ENCODE peak calls at places on chromosomes 2 and 18, in seven cellular contexts. One of them, this sample, is unnamed.

GRCh38 chr2:168222095-168222494 is 25.3 kb downstream of the STK39 start:
- DNase-seq in GM12878: no peak
- DNase-seq in SK-N-SH: no peak
- DNase-seq in H1: no peak
- DNase-seq in GM12892: no peak
- DNase-seq in K562: no peak
- DNase-seq in HepG2: no peak
- DNase-seq in this sample: no peak

GRCh38 chr2:18378020-18378653 is 182.3 kb downstream of the RDH14 start:
- DNase-seq in H1: peak
- DNase-seq in GM12892: no peak
- DNase-seq in HepG2: peak
- DNase-seq in K562: peak
- DNase-seq in GM12878: no peak
- DNase-seq in SK-N-SH: peak
- DNase-seq in this sample: peak

GRCh38 chr2:237743561-237744269 is 54.9 kb upstream of the RBM44 start:
- DNase-seq in K562: peak
- DNase-seq in GM12892: no peak
- DNase-seq in HepG2: peak
- DNase-seq in GM12878: no peak
- DNase-seq in SK-N-SH: no peak
- DNase-seq in H1: no peak
- DNase-seq in this sample: no peak

GRCh38 chr2:156065912-156066311 is 266.6 kb downstream of the NR4A2 start:
- DNase-seq in GM12878: no peak
- DNase-seq in H1: no peak
- DNase-seq in HepG2: peak
- DNase-seq in K562: peak
- DNase-seq in SK-N-SH: no peak
- DNase-seq in GM12892: no peak
- DNase-seq in this sample: no peak

GRCh38 chr2:28452534-28453081 is 43.3 kb upstream of the PLB1 start:
- DNase-seq in SK-N-SH: peak
- DNase-seq in HepG2: peak
- DNase-seq in GM12878: no peak
- DNase-seq in H1: peak
- DNase-seq in K562: peak
- DNase-seq in GM12892: peak
- DNase-seq in this sample: peak

GRCh38 chr2:100972452-100972851 is 29.6 kb upstream of the RPL31 start:
- DNase-seq in K562: no peak
- DNase-seq in H1: no peak
- DNase-seq in GM12892: no peak
- DNase-seq in GM12878: no peak
- DNase-seq in HepG2: no peak
- DNase-seq in SK-N-SH: no peak
- DNase-seq in this sample: no peak

GRCh38 chr18:59878644-59879043 is 21.2 kb upstream of the PMAIP1 start:
- DNase-seq in HepG2: no peak
- DNase-seq in SK-N-SH: no peak
- DNase-seq in H1: no peak
- DNase-seq in K562: no peak
- DNase-seq in GM12892: no peak
- DNase-seq in GM12878: no peak
- DNase-seq in this sample: no peak

GRCh38 chr2:170764880-170765261 is 5.3 kb upstream of the ERICH2 start:
- DNase-seq in GM12892: no peak
- DNase-seq in K562: no peak
- DNase-seq in H1: no peak
- DNase-seq in GM12878: no peak
- DNase-seq in SK-N-SH: no peak
- DNase-seq in HepG2: no peak
- DNase-seq in this sample: no peak

GRCh38 chr2:239246723-239247122 is 154.1 kb downstream of the HDAC4 start:
- DNase-seq in H1: no peak
- DNase-seq in GM12878: no peak
- DNase-seq in SK-N-SH: no peak
- DNase-seq in GM12892: no peak
- DNase-seq in K562: no peak
- DNase-seq in HepG2: no peak
- DNase-seq in this sample: no peak

GRCh38 chr2:218306184-218306920 is 14.0 kb upstream of the TMBIM1 start:
- DNase-seq in K562: no peak
- DNase-seq in GM12878: no peak
- DNase-seq in GM12892: no peak
- DNase-seq in HepG2: no peak
- DNase-seq in SK-N-SH: no peak
- DNase-seq in H1: no peak
- DNase-seq in this sample: no peak

DNA sequence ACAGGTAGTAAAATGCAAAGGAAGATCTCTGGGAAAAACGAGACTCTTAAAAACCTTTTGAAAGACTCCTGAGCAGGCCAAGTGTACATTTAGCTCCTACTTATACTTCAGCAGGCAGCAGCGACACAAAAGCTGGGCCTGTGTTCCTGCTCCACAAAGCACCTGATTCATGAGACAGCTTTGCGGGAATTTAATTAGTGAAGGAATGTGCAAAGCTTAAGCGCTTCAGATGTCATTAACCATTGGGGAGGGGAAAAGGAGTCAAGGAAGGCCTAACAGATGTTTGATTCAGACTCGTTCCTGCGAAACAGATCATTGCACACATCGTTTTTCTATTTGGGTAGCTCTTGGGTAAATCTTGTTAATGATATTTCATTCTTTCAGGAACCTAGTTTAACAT is 125.8 kb downstream of the MAIP1 start:
- DNase-seq in GM12878: no peak
- DNase-seq in GM12892: no peak
- DNase-seq in K562: no peak
- DNase-seq in H1: no peak
- DNase-seq in SK-N-SH: no peak
- DNase-seq in HepG2: no peak
- DNase-seq in this sample: no peak
- TF ChIP-seq TAF1 in GM12878: no peak
- TF ChIP-seq TAF1 in GM12892: no peak
- TF ChIP-seq TAF1 in K562: no peak
- TF ChIP-seq TAF1 in H1: no peak
- TF ChIP-seq TAF1 in SK-N-SH: no peak
- TF ChIP-seq TAF1 in HepG2: no peak
- TF ChIP-seq TAF1 in this sample: no peak

GRCh38 chr2:12658287-12658945 is 58.3 kb upstream of the TRIB2 start:
- DNase-seq in H1: no peak
- DNase-seq in GM12892: no peak
- DNase-seq in SK-N-SH: no peak
- DNase-seq in HepG2: no peak
- DNase-seq in GM12878: no peak
- DNase-seq in K562: no peak
- DNase-seq in this sample: no peak

GRCh38 chr2:12661472-12661871 is 55.3 kb upstream of the TRIB2 start:
- DNase-seq in GM12892: no peak
- DNase-seq in HepG2: no peak
- DNase-seq in K562: no peak
- DNase-seq in GM12878: no peak
- DNase-seq in H1: no peak
- DNase-seq in SK-N-SH: no peak
- DNase-seq in this sample: no peak

GRCh38 chr2:12666445-12666844 is 50.3 kb upstream of the TRIB2 start:
- DNase-seq in GM12878: no peak
- DNase-seq in SK-N-SH: no peak
- DNase-seq in H1: no peak
- DNase-seq in K562: no peak
- DNase-seq in HepG2: no peak
- DNase-seq in GM12892: no peak
- DNase-seq in this sample: no peak

GRCh38 chr2:12665334-12665733 is 51.4 kb upstream of the TRIB2 start:
- DNase-seq in GM12892: no peak
- DNase-seq in HepG2: no peak
- DNase-seq in SK-N-SH: no peak
- DNase-seq in H1: no peak
- DNase-seq in GM12878: no peak
- DNase-seq in K562: no peak
- DNase-seq in this sample: no peak

DNA sequence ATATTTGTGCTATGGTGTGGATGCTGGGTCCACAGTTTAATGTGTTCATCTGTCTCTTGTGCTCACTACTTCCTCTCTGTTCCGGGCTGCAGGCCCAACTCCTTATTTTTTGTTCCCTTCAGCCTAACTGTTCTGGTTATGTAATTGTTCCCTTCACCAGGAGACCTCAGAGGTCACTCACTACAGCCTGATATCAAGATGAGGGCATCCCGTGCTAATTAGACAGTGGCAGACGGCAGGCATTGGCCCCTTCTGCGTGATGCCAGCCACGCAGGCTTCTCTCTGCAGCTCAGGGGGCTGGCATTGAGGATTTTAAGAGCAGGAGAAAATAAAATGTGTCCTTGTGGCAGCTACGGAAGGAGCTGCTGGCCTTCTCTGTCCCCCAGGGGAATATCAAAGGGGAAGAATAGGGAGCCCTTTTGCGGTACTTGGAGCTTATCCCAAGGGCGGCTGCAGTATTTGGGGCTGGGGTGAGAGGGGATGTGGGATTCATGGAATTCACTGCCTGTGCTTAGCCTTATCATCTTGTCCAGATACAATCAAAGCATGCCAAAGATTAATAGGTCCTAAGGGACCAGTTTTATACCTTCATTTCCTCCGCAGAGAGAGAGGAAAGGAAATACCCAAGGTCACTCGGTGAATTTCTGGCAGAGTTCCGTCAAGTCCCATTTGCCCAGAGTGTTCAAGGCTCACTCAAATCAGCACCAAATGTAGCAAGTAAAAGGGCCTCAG is 53.3 kb upstream of the TRIB2 start:
- DNase-seq in GM12892: no peak
- DNase-seq in GM12878: no peak
- DNase-seq in HepG2: no peak
- DNase-seq in K562: no peak
- DNase-seq in H1: no peak
- DNase-seq in SK-N-SH: no peak
- DNase-seq in this sample: no peak
- TF ChIP-seq POLR2AphosphoS5 in GM12892: no peak
- TF ChIP-seq POLR2AphosphoS5 in GM12878: no peak
- TF ChIP-seq POLR2AphosphoS5 in HepG2: no peak
- TF ChIP-seq POLR2AphosphoS5 in K562: no peak
- TF ChIP-seq POLR2AphosphoS5 in H1: no peak
- TF ChIP-seq POLR2AphosphoS5 in SK-N-SH: no peak
- TF ChIP-seq POLR2AphosphoS5 in this sample: no peak

DNA sequence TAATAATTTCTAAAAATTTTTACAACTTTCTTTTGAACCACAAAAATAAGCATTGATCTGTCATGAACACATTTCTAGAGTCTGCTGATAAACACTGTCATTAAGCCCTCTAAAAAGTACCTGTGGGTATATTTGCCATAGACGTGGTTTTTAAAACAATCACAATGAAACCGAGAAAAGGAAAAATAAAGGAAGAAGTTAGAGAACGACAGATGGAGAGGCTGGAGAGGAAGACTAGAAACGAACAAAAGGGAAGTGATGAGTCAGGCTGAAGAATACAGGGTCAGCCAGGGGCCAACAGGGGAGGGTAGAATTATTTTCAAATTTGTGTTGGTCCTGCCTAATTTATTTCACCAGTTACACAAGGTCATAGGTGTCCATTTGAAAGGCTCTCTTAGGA is 62.0 kb downstream of the MYL12B start:
- DNase-seq in HepG2: no peak
- DNase-seq in GM12892: no peak
- DNase-seq in GM12878: peak
- DNase-seq in SK-N-SH: no peak
- DNase-seq in H1: no peak
- DNase-seq in K562: peak
- DNase-seq in this sample: peak
- TF ChIP-seq TAF1 in HepG2: no peak
- TF ChIP-seq TAF1 in GM12892: no peak
- TF ChIP-seq TAF1 in GM12878: no peak
- TF ChIP-seq TAF1 in SK-N-SH: no peak
- TF ChIP-seq TAF1 in H1: no peak
- TF ChIP-seq TAF1 in K562: no peak
- TF ChIP-seq TAF1 in this sample: no peak

GRCh38 chr2:66547887-66548286 is 113.0 kb downstream of the MEIS1 start:
- DNase-seq in H1: no peak
- DNase-seq in SK-N-SH: no peak
- DNase-seq in GM12892: no peak
- DNase-seq in GM12878: no peak
- DNase-seq in HepG2: no peak
- DNase-seq in K562: no peak
- DNase-seq in this sample: no peak

GRCh38 chr2:66553370-66553769 is 118.4 kb downstream of the MEIS1 start:
- DNase-seq in SK-N-SH: no peak
- DNase-seq in GM12892: no peak
- DNase-seq in GM12878: no peak
- DNase-seq in HepG2: no peak
- DNase-seq in H1: no peak
- DNase-seq in K562: peak
- DNase-seq in this sample: no peak

GRCh38 chr2:66548422-66548821 is 113.5 kb downstream of the MEIS1 start:
- DNase-seq in HepG2: no peak
- DNase-seq in SK-N-SH: no peak
- DNase-seq in GM12892: no peak
- DNase-seq in GM12878: no peak
- DNase-seq in H1: no peak
- DNase-seq in K562: no peak
- DNase-seq in this sample: no peak

GRCh38 chr2:66547113-66547512 is 112.2 kb downstream of the MEIS1 start:
- DNase-seq in GM12878: no peak
- DNase-seq in H1: no peak
- DNase-seq in GM12892: no peak
- DNase-seq in SK-N-SH: no peak
- DNase-seq in K562: no peak
- DNase-seq in HepG2: no peak
- DNase-seq in this sample: no peak

GRCh38 chr2:66550826-66551225 is 115.9 kb downstream of the MEIS1 start:
- DNase-seq in K562: no peak
- DNase-seq in HepG2: no peak
- DNase-seq in GM12892: no peak
- DNase-seq in SK-N-SH: no peak
- DNase-seq in H1: no peak
- DNase-seq in GM12878: no peak
- DNase-seq in this sample: no peak
- TF ChIP-seq POLR2AphosphoS5 in K562: no peak
- TF ChIP-seq POLR2AphosphoS5 in HepG2: no peak
- TF ChIP-seq POLR2AphosphoS5 in GM12892: no peak
- TF ChIP-seq POLR2AphosphoS5 in SK-N-SH: no peak
- TF ChIP-seq POLR2AphosphoS5 in H1: no peak
- TF ChIP-seq POLR2AphosphoS5 in GM12878: no peak
- TF ChIP-seq POLR2AphosphoS5 in this sample: no peak